ENCODE peak calls at places on chromosomes 7 and 10, in nine cellular contexts. One of them, this sample, is unnamed.

GRCh38 chr7:151552352-151553028 is 32.8 kb upstream of the RHEB start:
- DNase-seq in PC-3: peak; percentile 87
- DNase-seq in psoas muscle: no peak
- DNase-seq in ovary: no peak
- DNase-seq in heart left ventricle: peak; percentile 43
- DNase-seq in OCI-LY7: no peak
- DNase-seq in brain microvascular endothelial cell: no peak
- DNase-seq in left ventricle myocardium inferior: peak; percentile 33
- DNase-seq in right lobe of liver: peak; percentile 86
- DNase-seq in this sample: no peak

GRCh38 chr10:125827133-125827532 is 3.8 kb downstream of the BCCIP start:
- DNase-seq in right lobe of liver: no peak
- DNase-seq in PC-3: no peak
- DNase-seq in OCI-LY7: no peak
- DNase-seq in left ventricle myocardium inferior: no peak
- DNase-seq in ovary: no peak
- DNase-seq in brain microvascular endothelial cell: no peak
- DNase-seq in heart left ventricle: no peak
- DNase-seq in psoas muscle: no peak
- DNase-seq in this sample: no peak

GRCh38 chr10:31147220-31147608 is 115.5 kb upstream of the ZNF438 start:
- DNase-seq in PC-3: peak; percentile 74
- DNase-seq in brain microvascular endothelial cell: peak; percentile 66
- DNase-seq in right lobe of liver: no peak
- DNase-seq in ovary: no peak
- DNase-seq in OCI-LY7: no peak
- DNase-seq in heart left ventricle: peak; percentile 53
- DNase-seq in left ventricle myocardium inferior: no peak
- DNase-seq in psoas muscle: no peak
- DNase-seq in this sample: peak; percentile 63

GRCh38 chr10:48466611-48467240 is 138.1 kb downstream of the ARHGAP22 start:
- DNase-seq in brain microvascular endothelial cell: no peak
- DNase-seq in ovary: no peak
- DNase-seq in PC-3: no peak
- DNase-seq in left ventricle myocardium inferior: no peak
- DNase-seq in right lobe of liver: peak; percentile 37
- DNase-seq in OCI-LY7: no peak
- DNase-seq in psoas muscle: peak; percentile 39
- DNase-seq in heart left ventricle: no peak
- DNase-seq in this sample: no peak

GRCh38 chr10:104267721-104268690 is 978 bp upstream of the GSTO2 start:
- DNase-seq in OCI-LY7: peak; percentile 4
- DNase-seq in right lobe of liver: no peak
- DNase-seq in ovary: no peak
- DNase-seq in PC-3: no peak
- DNase-seq in left ventricle myocardium inferior: no peak
- DNase-seq in psoas muscle: no peak
- DNase-seq in heart left ventricle: no peak
- DNase-seq in brain microvascular endothelial cell: no peak
- DNase-seq in this sample: no peak

GRCh38 chr7:100875356-100875751 is 451 bp downstream of the SRRT start:
- DNase-seq in right lobe of liver: no peak
- DNase-seq in psoas muscle: no peak
- DNase-seq in heart left ventricle: no peak
- DNase-seq in OCI-LY7: peak; percentile 58
- DNase-seq in brain microvascular endothelial cell: no peak
- DNase-seq in PC-3: peak; percentile 20
- DNase-seq in ovary: no peak
- DNase-seq in left ventricle myocardium inferior: peak; percentile 45
- DNase-seq in this sample: no peak

GRCh38 chr7:155291045-155291530 is 6.6 kb upstream of the INSIG1 start:
- DNase-seq in left ventricle myocardium inferior: no peak
- DNase-seq in right lobe of liver: peak; percentile 50
- DNase-seq in heart left ventricle: no peak
- DNase-seq in brain microvascular endothelial cell: peak; percentile 69
- DNase-seq in ovary: no peak
- DNase-seq in OCI-LY7: no peak
- DNase-seq in psoas muscle: no peak
- DNase-seq in PC-3: peak; percentile 67
- DNase-seq in this sample: no peak

GRCh38 chr10:46544989-46545791 is 11.3 kb downstream of the GPRIN2 start:
- DNase-seq in PC-3: peak; percentile 34
- DNase-seq in brain microvascular endothelial cell: no peak
- DNase-seq in OCI-LY7: peak; percentile 21
- DNase-seq in heart left ventricle: peak; percentile 13
- DNase-seq in right lobe of liver: peak; percentile 46
- DNase-seq in ovary: peak; percentile 16
- DNase-seq in left ventricle myocardium inferior: peak; percentile 9
- DNase-seq in psoas muscle: peak; percentile 38
- DNase-seq in this sample: no peak

GRCh38 chr7:152435384-152436278 is at the start of gene KMT2C:
- DNase-seq in OCI-LY7: peak; percentile 58
- DNase-seq in left ventricle myocardium inferior: peak; percentile 58
- DNase-seq in heart left ventricle: peak; percentile 70
- DNase-seq in right lobe of liver: peak; percentile 78
- DNase-seq in PC-3: peak; percentile 45
- DNase-seq in brain microvascular endothelial cell: peak; percentile 13
- DNase-seq in psoas muscle: peak; percentile 82
- DNase-seq in ovary: peak; percentile 76
- DNase-seq in this sample: no peak

GRCh38 chr10:43350139-43350538 is 21.3 kb upstream of the FXYD4 start:
- DNase-seq in right lobe of liver: no peak
- DNase-seq in psoas muscle: no peak
- DNase-seq in PC-3: peak; percentile 83
- DNase-seq in left ventricle myocardium inferior: no peak
- DNase-seq in ovary: no peak
- DNase-seq in OCI-LY7: no peak
- DNase-seq in heart left ventricle: no peak
- DNase-seq in brain microvascular endothelial cell: no peak
- DNase-seq in this sample: no peak

GRCh38 chr10:67925449-67926005 is 41.1 kb downstream of the SIRT1 start:
- DNase-seq in psoas muscle: no peak
- DNase-seq in PC-3: peak; percentile 60
- DNase-seq in left ventricle myocardium inferior: no peak
- DNase-seq in right lobe of liver: no peak
- DNase-seq in brain microvascular endothelial cell: peak; percentile 18
- DNase-seq in OCI-LY7: no peak
- DNase-seq in heart left ventricle: no peak
- DNase-seq in ovary: no peak
- DNase-seq in this sample: no peak

GRCh38 chr7:140771826-140772225 is 75.3 kb downstream of the NDUFB2 start:
- DNase-seq in ovary: no peak
- DNase-seq in right lobe of liver: no peak
- DNase-seq in OCI-LY7: no peak
- DNase-seq in psoas muscle: no peak
- DNase-seq in heart left ventricle: no peak
- DNase-seq in left ventricle myocardium inferior: no peak
- DNase-seq in PC-3: no peak
- DNase-seq in brain microvascular endothelial cell: no peak
- DNase-seq in this sample: no peak

GRCh38 chr10:122495406-122496340 is 34.3 kb downstream of the HTRA1 start:
- DNase-seq in heart left ventricle: peak; percentile 48
- DNase-seq in OCI-LY7: no peak
- DNase-seq in right lobe of liver: no peak
- DNase-seq in PC-3: no peak
- DNase-seq in left ventricle myocardium inferior: no peak
- DNase-seq in brain microvascular endothelial cell: peak; percentile 33
- DNase-seq in psoas muscle: no peak
- DNase-seq in ovary: no peak
- DNase-seq in this sample: no peak

GRCh38 chr10:3890602-3891352 is 105.8 kb upstream of the KLF6 start:
- DNase-seq in left ventricle myocardium inferior: no peak
- DNase-seq in brain microvascular endothelial cell: no peak
- DNase-seq in ovary: no peak
- DNase-seq in OCI-LY7: no peak
- DNase-seq in psoas muscle: no peak
- DNase-seq in PC-3: no peak
- DNase-seq in right lobe of liver: no peak
- DNase-seq in heart left ventricle: no peak
- DNase-seq in this sample: no peak

GRCh38 chr10:49094707-49095106 is 20.6 kb downstream of the VSTM4 start:
- DNase-seq in PC-3: no peak
- DNase-seq in heart left ventricle: peak; percentile 57
- DNase-seq in OCI-LY7: no peak
- DNase-seq in right lobe of liver: no peak
- DNase-seq in left ventricle myocardium inferior: no peak
- DNase-seq in ovary: no peak
- DNase-seq in brain microvascular endothelial cell: no peak
- DNase-seq in psoas muscle: no peak
- DNase-seq in this sample: no peak

GRCh38 chr7:128366986-128367385 is 5.5 kb upstream of the PRRT4 start:
- DNase-seq in right lobe of liver: no peak
- DNase-seq in psoas muscle: no peak
- DNase-seq in ovary: no peak
- DNase-seq in heart left ventricle: no peak
- DNase-seq in PC-3: no peak
- DNase-seq in OCI-LY7: no peak
- DNase-seq in left ventricle myocardium inferior: no peak
- DNase-seq in brain microvascular endothelial cell: no peak
- DNase-seq in this sample: no peak

GRCh38 chr10:52232561-52233350 is 81.3 kb upstream of the DKK1 start:
- DNase-seq in brain microvascular endothelial cell: peak; percentile 20
- DNase-seq in heart left ventricle: no peak
- DNase-seq in right lobe of liver: no peak
- DNase-seq in OCI-LY7: no peak
- DNase-seq in left ventricle myocardium inferior: no peak
- DNase-seq in psoas muscle: no peak
- DNase-seq in ovary: no peak
- DNase-seq in PC-3: peak; percentile 46
- DNase-seq in this sample: no peak

GRCh38 chr7:30813466-30813865 is 42.2 kb downstream of the MINDY4 start:
- DNase-seq in psoas muscle: peak; percentile 55
- DNase-seq in brain microvascular endothelial cell: no peak
- DNase-seq in heart left ventricle: peak; percentile 45
- DNase-seq in ovary: no peak
- DNase-seq in left ventricle myocardium inferior: peak; percentile 28
- DNase-seq in right lobe of liver: no peak
- DNase-seq in PC-3: no peak
- DNase-seq in OCI-LY7: no peak
- DNase-seq in this sample: no peak

GRCh38 chr7:30816291-30817059 is 45.3 kb downstream of the MINDY4 start:
- DNase-seq in OCI-LY7: no peak
- DNase-seq in right lobe of liver: no peak
- DNase-seq in heart left ventricle: peak; percentile 59
- DNase-seq in brain microvascular endothelial cell: no peak
- DNase-seq in left ventricle myocardium inferior: peak; percentile 53
- DNase-seq in PC-3: no peak
- DNase-seq in psoas muscle: peak; percentile 67
- DNase-seq in ovary: no peak
- DNase-seq in this sample: no peak

GRCh38 chr7:30815016-30815854 is 44.0 kb downstream of the MINDY4 start:
- DNase-seq in right lobe of liver: no peak
- DNase-seq in PC-3: peak; percentile 5
- DNase-seq in ovary: no peak
- DNase-seq in heart left ventricle: peak; percentile 60
- DNase-seq in brain microvascular endothelial cell: no peak
- DNase-seq in left ventricle myocardium inferior: peak; percentile 50
- DNase-seq in psoas muscle: peak; percentile 76
- DNase-seq in OCI-LY7: no peak
- DNase-seq in this sample: no peak

GRCh38 chr7:30812676-30813075 is 41.5 kb downstream of the MINDY4 start:
- DNase-seq in left ventricle myocardium inferior: no peak
- DNase-seq in psoas muscle: no peak
- DNase-seq in brain microvascular endothelial cell: no peak
- DNase-seq in OCI-LY7: no peak
- DNase-seq in ovary: no peak
- DNase-seq in right lobe of liver: no peak
- DNase-seq in PC-3: no peak
- DNase-seq in heart left ventricle: no peak
- DNase-seq in this sample: no peak

GRCh38 chr7:30817060-30817770 is 46.0 kb downstream of the MINDY4 start:
- DNase-seq in ovary: no peak
- DNase-seq in OCI-LY7: no peak
- DNase-seq in PC-3: peak; percentile 46
- DNase-seq in psoas muscle: no peak
- DNase-seq in brain microvascular endothelial cell: no peak
- DNase-seq in right lobe of liver: no peak
- DNase-seq in left ventricle myocardium inferior: no peak
- DNase-seq in heart left ventricle: no peak
- DNase-seq in this sample: no peak
- TF ChIP-seq CTCF in ovary: no peak
- TF ChIP-seq CTCF in OCI-LY7: no peak
- TF ChIP-seq CTCF in PC-3: no peak
- TF ChIP-seq CTCF in psoas muscle: no peak
- TF ChIP-seq CTCF in brain microvascular endothelial cell: no peak
- TF ChIP-seq CTCF in right lobe of liver: no peak
- TF ChIP-seq CTCF in left ventricle myocardium inferior: no peak
- TF ChIP-seq CTCF in heart left ventricle: no peak
- TF ChIP-seq CTCF in this sample: no peak

DNA sequence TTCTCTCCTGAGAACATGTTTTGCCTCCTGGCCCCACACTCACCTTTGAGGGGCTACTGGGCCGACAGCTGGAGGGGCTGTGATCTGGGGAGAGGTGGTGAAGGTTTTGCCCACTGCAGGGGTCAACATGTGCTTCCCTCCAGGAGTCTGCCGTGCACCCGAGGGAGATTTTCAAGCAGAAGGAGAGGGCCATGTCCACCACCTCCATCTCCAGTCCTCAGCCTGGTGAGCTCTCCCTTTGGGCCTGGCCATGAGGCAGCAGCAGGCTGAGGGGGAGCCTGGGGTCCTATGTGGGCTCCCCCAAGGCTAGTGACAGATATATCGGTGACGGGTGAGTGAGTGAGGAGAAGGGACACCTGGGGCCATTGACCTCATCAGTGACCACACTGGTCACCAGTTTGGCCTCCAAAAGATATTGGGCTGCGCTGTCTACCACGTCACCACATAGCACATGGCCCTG is 6.6 kb downstream of the PGAM2 start:
- DNase-seq in ovary: no peak
- DNase-seq in right lobe of liver: peak; percentile 30
- DNase-seq in PC-3: no peak
- DNase-seq in psoas muscle: peak; percentile 1
- DNase-seq in left ventricle myocardium inferior: peak; percentile 9
- DNase-seq in brain microvascular endothelial cell: no peak
- DNase-seq in heart left ventricle: peak; percentile 17
- DNase-seq in OCI-LY7: no peak
- DNase-seq in this sample: no peak
- H3K36me3 ChIP-seq in ovary: no peaks in the 10 kb centered on the region
- H3K36me3 ChIP-seq in right lobe of liver: peaks cover 14% of the 10 kb centered on the region
- H3K36me3 ChIP-seq in PC-3: peaks cover 45% of the 10 kb centered on the region
- H3K36me3 ChIP-seq in psoas muscle: peaks cover 2% of the 10 kb centered on the region
- H3K36me3 ChIP-seq in left ventricle myocardium inferior: peaks cover 66% of the 10 kb centered on the region
- H3K36me3 ChIP-seq in brain microvascular endothelial cell: peaks cover 77% of the 10 kb centered on the region
- H3K36me3 ChIP-seq in heart left ventricle: peaks cover 65% of the 10 kb centered on the region
- H3K36me3 ChIP-seq in OCI-LY7: peaks cover 93% of the 10 kb centered on the region
- H3K36me3 ChIP-seq in this sample: peaks cover 51% of the 10 kb centered on the region

GRCh38 chr7:30618961-30619360 is 24.3 kb downstream of the GARS1 start:
- DNase-seq in OCI-LY7: no peak
- DNase-seq in psoas muscle: no peak
- DNase-seq in right lobe of liver: no peak
- DNase-seq in brain microvascular endothelial cell: no peak
- DNase-seq in ovary: no peak
- DNase-seq in heart left ventricle: no peak
- DNase-seq in PC-3: no peak
- DNase-seq in left ventricle myocardium inferior: no peak
- DNase-seq in this sample: no peak
- H3K4me3 ChIP-seq in OCI-LY7: no peak overlapping the region
- H3K4me3 ChIP-seq in psoas muscle: no peak overlapping the region
- H3K4me3 ChIP-seq in right lobe of liver: no peak overlapping the region
- H3K4me3 ChIP-seq in brain microvascular endothelial cell: no peak overlapping the region
- H3K4me3 ChIP-seq in ovary: no peak overlapping the region
- H3K4me3 ChIP-seq in heart left ventricle: no peak overlapping the region
- H3K4me3 ChIP-seq in PC-3: no peak overlapping the region
- H3K4me3 ChIP-seq in left ventricle myocardium inferior: no peak overlapping the region
- H3K4me3 ChIP-seq in this sample: no peak overlapping the region

GRCh38 chr10:112526906-112527305 is 79.9 kb downstream of the VTI1A start:
- DNase-seq in ovary: no peak
- DNase-seq in heart left ventricle: no peak
- DNase-seq in brain microvascular endothelial cell: no peak
- DNase-seq in left ventricle myocardium inferior: no peak
- DNase-seq in PC-3: no peak
- DNase-seq in OCI-LY7: no peak
- DNase-seq in right lobe of liver: no peak
- DNase-seq in psoas muscle: no peak
- DNase-seq in this sample: no peak
- TF ChIP-seq CTCF in ovary: no peak
- TF ChIP-seq CTCF in heart left ventricle: no peak
- TF ChIP-seq CTCF in brain microvascular endothelial cell: no peak
- TF ChIP-seq CTCF in left ventricle myocardium inferior: no peak
- TF ChIP-seq CTCF in PC-3: no peak
- TF ChIP-seq CTCF in OCI-LY7: no peak
- TF ChIP-seq CTCF in right lobe of liver: no peak
- TF ChIP-seq CTCF in psoas muscle: no peak
- TF ChIP-seq CTCF in this sample: peak; percentile 16